ENCODE peak calls at places on chromosome 2, in ten cellular contexts. U is fibroblast of the aortic adventitia, D is right cardiac atrium, B is HT1080, A is transverse colon, R is HAP-1, Q is AG09319, J is HFFc6, M is GM10248, X is NCI-H146. Y is an unnamed sample.

GRCh38 chr2:124804014-124804940 is 779.2 kb downstream of the CNTNAP5 start:
- DNase-seq in M (peak), X (peak), B (peak), J (peak), Q (no peak), D (no peak), R (peak), U (peak), A (peak), Y (no peak)

GRCh38 chr2:190979906-190980629 is 33.9 kb downstream of the STAT1 start:
- DNase-seq in Q (no peak), R (no peak), B (peak), X (peak), U (no peak), M (no peak), J (no peak), D (peak), A (peak), Y (no peak)

GRCh38 chr2:42087857-42088195 is 40.0 kb downstream of the PKDCC start:
- DNase-seq in M (no peak), U (no peak), X (no peak), D (no peak), J (no peak), R (no peak), B (no peak), Q (no peak), A (no peak), Y (no peak)

GRCh38 chr2:68807821-68808266 is 63.4 kb downstream of the BMP10 start:
- DNase-seq in B (peak), M (no peak), R (no peak), Q (no peak), D (peak), A (peak), J (no peak), U (peak), X (no peak), Y (no peak)

GRCh38 chr2:129806985-129807384 is 172.5 kb upstream of the RAB6C start:
- DNase-seq in U (no peak), M (no peak), B (no peak), A (no peak), X (no peak), D (no peak), Q (no peak), R (no peak), J (no peak), Y (no peak)

GRCh38 chr2:182360012-182360662 is 66.7 kb downstream of the PDE1A start:
- DNase-seq in M (no peak), D (peak), X (no peak), J (no peak), U (peak), R (no peak), Q (no peak), A (peak), B (no peak), Y (no peak)

GRCh38 chr2:98459776-98460175 is 15.1 kb downstream of the INPP4A start:
- DNase-seq in J (no peak), M (peak), X (no peak), Q (no peak), R (no peak), A (no peak), D (no peak), B (no peak), U (no peak), Y (no peak)

GRCh38 chr2:11955314-11955713 is 208.9 kb downstream of the LPIN1 start:
- DNase-seq in U (peak), Q (peak), B (no peak), M (no peak), X (no peak), D (no peak), R (no peak), J (no peak), A (no peak), Y (no peak)

GRCh38 chr2:231933916-231934401 is 7.8 kb upstream of the NPPC start:
- DNase-seq in M (no peak), B (no peak), D (peak), U (no peak), A (no peak), X (no peak), Q (no peak), J (no peak), R (no peak), Y (no peak)

GRCh38 chr2:120605231-120605935 is 130.3 kb upstream of the GLI2 start:
- DNase-seq in J (no peak), Q (no peak), X (peak), A (no peak), R (no peak), U (no peak), M (no peak), B (no peak), D (no peak), Y (no peak)

GRCh38 chr2:239581352-239581901 is 180.6 kb upstream of the HDAC4 start:
- DNase-seq in D (no peak), A (no peak), M (no peak), X (no peak), J (no peak), B (no peak), R (no peak), Q (no peak), U (no peak), Y (no peak)

GRCh38 chr2:39920318-39920775 is 141.3 kb upstream of the THUMPD2 start:
- DNase-seq in J (no peak), A (no peak), M (no peak), X (no peak), Q (no peak), D (no peak), B (no peak), U (no peak), R (no peak), Y (no peak)

GRCh38 chr2:236095502-236095901 is 72.7 kb downstream of the GBX2 start:
- DNase-seq in M (no peak), J (no peak), U (no peak), Q (no peak), A (no peak), X (no peak), R (no peak), B (no peak), D (no peak), Y (no peak)